ENCODE peak calls at places on chromosomes 1 and 21, in four cellular contexts. I is psoas muscle, X is brain microvascular endothelial cell, J is progenitor cell of endocrine pancreas. M is an unnamed sample.

GRCh38 chr1:24393892-24394291 is 19.7 kb downstream of the STPG1 start:
- DNase-seq in I (no peak), X (no peak), J (no peak), M (no peak)

GRCh38 chr1:10681296-10682113 is 114.9 kb downstream of the CASZ1 start:
- DNase-seq in J (no peak), I (no peak), X (no peak), M (no peak)

GRCh38 chr1:3690282-3691065 is 38.2 kb downstream of the TP73 start:
- DNase-seq in J (no peak), I (no peak), X (no peak), M (no peak)

GRCh38 chr1:110055493-110056283 is 14.8 kb downstream of the ALX3 start:
- DNase-seq in X (peak), I (no peak), J (no peak), M (no peak)

GRCh38 chr21:44778499-44778911 is 23.1 kb downstream of the UBE2G2 start:
- DNase-seq in X (no peak), I (no peak), J (no peak), M (no peak)

GRCh38 chr1:6987940-6988339 is 202.7 kb downstream of the CAMTA1 start:
- DNase-seq in I (no peak), X (no peak), J (no peak), M (no peak)

GRCh38 chr1:238438296-238439275 is 547.9 kb upstream of the ZP4 start:
- DNase-seq in I (no peak), J (no peak), X (no peak), M (no peak)

GRCh38 chr1:70840260-70840953 is 207.2 kb downstream of the PTGER3 start:
- DNase-seq in I (no peak), J (no peak), X (no peak), M (no peak)

GRCh38 chr1:25760122-25760719 is 39.8 kb upstream of the SELENON start:
- DNase-seq in I (no peak), X (no peak), J (no peak), M (no peak)

GRCh38 chr1:53771648-53772047 is 32.7 kb upstream of the GLIS1 start:
- DNase-seq in J (no peak), X (peak), I (no peak), M (no peak)

GRCh38 chr1:79006564-79006963 is at the start of gene ADGRL4:
- DNase-seq in J (peak), I (peak), X (peak), M (no peak)

GRCh38 chr1:221419513-221420088 is 322.3 kb downstream of the DUSP10 start:
- DNase-seq in X (no peak), J (no peak), I (no peak), M (no peak)

GRCh38 chr21:45148316-45149000 is 74.1 kb downstream of the ADARB1 start:
- DNase-seq in X (no peak), I (no peak), J (no peak), M (no peak)

GRCh38 chr1:2592672-2593071 is 6.1 kb downstream of the PRXL2B start:
- DNase-seq in J (no peak), X (no peak), I (no peak), M (no peak)

GRCh38 chr1:209076688-209077087 is 506.8 kb upstream of the CAMK1G start:
- DNase-seq in J (no peak), X (no peak), I (no peak), M (no peak)
- TF ChIP-seq CTCF in J (peak), X (peak), I (no peak), M (no peak)

GRCh38 chr1:157696966-157697628 is 3.5 kb downstream of the FCRL3 start:
- DNase-seq in X (no peak), J (no peak), I (no peak), M (no peak)

GRCh38 chr1:157695417-157695816 is 5.2 kb downstream of the FCRL3 start:
- DNase-seq in I (no peak), X (no peak), J (no peak), M (no peak)

DNA sequence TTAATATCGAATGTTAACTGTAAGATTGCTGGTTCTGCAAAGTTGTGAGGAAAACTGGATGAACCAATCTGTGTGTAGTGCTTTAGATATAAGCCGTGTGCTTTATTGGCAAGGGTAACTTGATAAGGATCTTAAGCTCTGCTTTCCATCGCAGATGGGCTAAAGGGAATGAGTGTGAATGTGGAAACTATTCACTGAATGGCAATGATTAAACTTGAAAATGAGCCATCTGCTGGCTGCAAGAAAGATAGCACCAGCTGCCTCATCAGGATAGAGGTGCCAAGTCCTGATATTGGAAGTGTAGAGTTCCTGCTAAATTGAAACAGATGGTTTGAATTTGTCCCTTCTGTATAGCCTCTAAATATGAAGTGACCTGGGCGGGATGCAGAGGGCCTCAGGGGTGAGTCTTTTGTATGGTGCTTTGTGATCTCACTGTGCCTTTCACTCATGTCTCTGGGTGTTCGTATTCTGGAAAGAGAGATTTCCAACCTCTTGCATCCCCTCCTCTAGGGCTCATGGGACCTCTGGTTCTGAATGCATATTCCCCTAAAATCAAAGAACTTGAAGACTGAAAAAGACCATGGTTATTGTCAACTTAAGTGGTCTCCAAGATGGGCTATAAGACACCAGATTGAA is 9.2 kb downstream of the FCRL3 start:
- DNase-seq in J (no peak), X (peak), I (no peak), M (no peak)
- TF ChIP-seq CTCF in J (peak), X (peak), I (no peak), M (no peak)

GRCh38 chr1:230303069-230303468 is 123.1 kb downstream of the PGBD5 start:
- DNase-seq in X (no peak), J (no peak), I (no peak), M (no peak)
- TF ChIP-seq CTCF in X (peak), J (no peak), I (no peak), M (no peak)

GRCh38 chr1:155961937-155962336 is 16.4 kb downstream of the ARHGEF2 start:
- DNase-seq in I (peak), X (peak), J (no peak), M (no peak)
- TF ChIP-seq CTCF in I (peak), X (peak), J (no peak), M (no peak)

GRCh38 chr1:27166351-27166802 is 11.5 kb upstream of the SLC9A1 start:
- DNase-seq in I (no peak), J (no peak), X (no peak), M (no peak)
- TF ChIP-seq CTCF in I (no peak), J (no peak), X (no peak), M (no peak)

DNA sequence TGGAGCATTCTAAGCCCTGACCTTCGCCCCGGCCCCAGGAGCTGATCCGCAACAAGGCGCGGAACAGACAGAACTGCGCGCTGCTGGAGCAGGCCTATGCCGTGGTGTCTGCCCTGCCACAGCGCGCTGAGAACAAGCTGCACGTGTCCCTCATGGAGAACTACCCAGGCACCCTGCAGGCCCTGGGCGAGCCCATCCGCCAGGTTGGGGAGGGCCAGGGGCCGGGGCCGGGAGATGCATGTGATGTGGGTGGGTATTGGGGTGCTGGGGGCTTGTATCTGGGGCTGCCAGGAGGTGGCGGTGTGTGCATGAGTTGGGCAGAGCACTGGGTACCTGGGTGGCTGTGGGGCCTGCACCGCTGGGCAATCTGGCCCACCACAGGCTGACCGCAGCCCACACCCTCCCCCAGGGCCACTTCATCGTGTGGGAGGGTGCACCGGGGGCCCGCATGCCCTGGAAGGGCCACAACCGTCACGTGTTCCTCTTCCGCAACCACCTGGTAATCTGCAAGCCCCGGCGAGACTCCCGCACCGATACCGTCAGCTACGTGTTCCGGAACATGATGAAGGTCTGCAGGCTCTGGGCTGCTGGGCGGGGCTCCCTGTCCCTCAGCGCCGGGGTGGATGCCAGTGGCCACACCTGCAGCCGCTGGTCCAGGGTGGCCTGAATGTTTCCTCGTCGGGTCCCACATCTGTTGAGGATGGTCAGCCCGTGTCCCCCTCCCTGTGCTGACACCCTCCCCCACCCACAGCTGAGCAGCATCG is 65.8 kb downstream of the TRIM11 start:
- DNase-seq in X (no peak), J (no peak), I (peak), M (no peak)
- TF ChIP-seq CTCF in X (no peak), J (peak), I (no peak), M (no peak)

GRCh38 chr1:153560771-153561170 is 4.9 kb downstream of the S100A2 start:
- DNase-seq in I (no peak), J (no peak), X (no peak), M (no peak)

GRCh38 chr1:153561401-153561985 is 4.2 kb downstream of the S100A2 start:
- DNase-seq in J (no peak), X (no peak), I (no peak), M (no peak)

GRCh38 chr1:153560241-153560640 is 5.4 kb downstream of the S100A2 start:
- DNase-seq in X (no peak), J (no peak), I (no peak), M (no peak)

GRCh38 chr1:153553691-153554608 is 4.9 kb upstream of the S100A3 start:
- DNase-seq in J (no peak), X (no peak), I (no peak), M (no peak)

DNA sequence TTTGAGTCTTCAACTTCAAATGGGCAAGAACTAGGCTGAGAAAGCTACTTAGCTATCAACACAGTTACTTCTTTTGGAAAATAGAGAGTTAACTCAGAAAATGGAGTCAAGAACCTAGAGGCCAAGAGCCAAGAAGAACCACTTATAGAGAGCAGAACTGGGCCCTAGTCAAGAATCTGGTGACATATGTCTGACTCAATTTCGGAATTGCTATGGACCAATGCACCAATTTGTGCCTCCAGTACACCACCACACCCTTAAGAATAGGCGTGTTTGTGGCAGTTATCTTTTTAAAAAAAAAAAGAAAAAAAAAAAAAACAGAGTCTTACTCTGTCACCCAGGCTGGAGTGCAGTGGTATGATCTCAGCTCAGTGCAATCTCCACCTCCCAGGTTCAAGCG is 7.8 kb downstream of the S100A2 start:
- DNase-seq in J (no peak), X (no peak), I (no peak), M (no peak)
- TF ChIP-seq CTCF in J (no peak), X (no peak), I (no peak), M (no peak)

GRCh38 chr1:106517218-106517617 is 539.3 kb upstream of the PRMT6 start:
- DNase-seq in X (no peak), J (no peak), I (no peak), M (no peak)
- TF ChIP-seq CTCF in X (no peak), J (no peak), I (no peak), M (no peak)

GRCh38 chr1:22380024-22380785 is 71.4 kb upstream of the ZBTB40 start:
- DNase-seq in J (no peak), X (peak), I (peak), M (no peak)
- TF ChIP-seq CTCF in J (peak), X (no peak), I (no peak), M (no peak)

GRCh38 chr1:60849401-60849800 is 233.0 kb upstream of the NFIA start:
- DNase-seq in X (no peak), J (no peak), I (no peak), M (no peak)

GRCh38 chr1:60850084-60850483 is 232.3 kb upstream of the NFIA start:
- DNase-seq in I (no peak), J (no peak), X (no peak), M (no peak)

GRCh38 chr1:60847855-60848582 is 234.3 kb upstream of the NFIA start:
- DNase-seq in I (no peak), X (no peak), J (no peak), M (no peak)

DNA sequence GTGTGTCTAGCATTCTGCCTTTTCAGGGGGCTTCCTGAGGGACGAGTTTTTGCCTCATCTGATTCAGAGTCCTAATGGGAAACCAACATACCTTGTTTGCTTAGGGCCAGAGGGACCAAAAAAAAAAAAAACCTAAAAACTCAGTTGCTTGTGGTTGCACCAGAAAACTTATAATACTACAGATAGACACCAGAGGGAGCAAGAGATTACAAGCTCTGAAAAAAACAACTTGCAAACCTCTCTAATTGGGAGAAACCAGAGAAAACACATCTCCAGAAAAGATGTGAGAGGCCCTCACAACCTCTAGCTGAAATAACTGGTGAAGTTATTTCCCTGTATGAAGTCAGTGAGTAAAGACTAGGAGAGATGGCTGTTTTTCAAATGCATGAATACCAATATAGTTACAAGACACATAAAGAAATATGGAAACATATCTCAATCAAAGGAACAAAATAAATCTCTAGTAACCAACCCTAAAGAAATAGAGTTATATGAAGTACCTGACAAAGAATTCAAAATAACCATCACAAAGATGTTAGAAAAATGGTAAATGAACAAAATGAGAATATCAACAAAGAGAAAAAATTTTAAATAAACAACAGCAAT is 233.7 kb upstream of the NFIA start:
- DNase-seq in I (no peak), J (no peak), X (peak), M (no peak)
- TF ChIP-seq CTCF in I (peak), J (peak), X (peak), M (no peak)

M was measured in omental fat pad.